ENCODE peak calls at places on chromosomes 4 and X, in eight cellular contexts. One of them, this sample, is unnamed.

GRCh38 chr4:37793562-37793961 is 32.9 kb upstream of the PGM2 start:
- DNase-seq in left ventricle myocardium inferior: no peak
- DNase-seq in tibial nerve: no peak
- DNase-seq in aorta: no peak
- DNase-seq in esophagus muscularis mucosa: no peak
- DNase-seq in GM23248: peak; percentile 51
- DNase-seq in uterus: no peak
- DNase-seq in right atrium auricular region: no peak
- DNase-seq in this sample: peak; percentile 12

GRCh38 chr4:186904104-186904503 is 180.4 kb upstream of the FAT1 start:
- DNase-seq in left ventricle myocardium inferior: no peak
- DNase-seq in tibial nerve: no peak
- DNase-seq in aorta: no peak
- DNase-seq in esophagus muscularis mucosa: no peak
- DNase-seq in GM23248: peak; percentile 90
- DNase-seq in uterus: no peak
- DNase-seq in right atrium auricular region: no peak
- DNase-seq in this sample: no peak

GRCh38 chrX:23901805-23902204 is 5.9 kb downstream of the APOO start:
- DNase-seq in left ventricle myocardium inferior: no peak
- DNase-seq in tibial nerve: peak; percentile 66
- DNase-seq in aorta: no peak
- DNase-seq in esophagus muscularis mucosa: no peak
- DNase-seq in GM23248: peak; percentile 84
- DNase-seq in uterus: peak; percentile 21
- DNase-seq in right atrium auricular region: no peak
- DNase-seq in this sample: peak; percentile 50

GRCh38 chrX:30900227-30900626 is 11.2 kb upstream of the TAB3 start:
- DNase-seq in left ventricle myocardium inferior: no peak
- DNase-seq in tibial nerve: no peak
- DNase-seq in aorta: no peak
- DNase-seq in esophagus muscularis mucosa: no peak
- DNase-seq in GM23248: peak; percentile 32
- DNase-seq in uterus: no peak
- DNase-seq in right atrium auricular region: no peak
- DNase-seq in this sample: no peak

GRCh38 chr4:168907119-168907698 is 102.8 kb downstream of the CBR4 start:
- DNase-seq in left ventricle myocardium inferior: no peak
- DNase-seq in tibial nerve: no peak
- DNase-seq in aorta: no peak
- DNase-seq in esophagus muscularis mucosa: no peak
- DNase-seq in GM23248: peak; percentile 40
- DNase-seq in uterus: no peak
- DNase-seq in right atrium auricular region: no peak
- DNase-seq in this sample: no peak

GRCh38 chrX:7801706-7802105 is 41.3 kb upstream of the VCX start:
- DNase-seq in left ventricle myocardium inferior: no peak
- DNase-seq in tibial nerve: no peak
- DNase-seq in aorta: no peak
- DNase-seq in esophagus muscularis mucosa: no peak
- DNase-seq in GM23248: no peak
- DNase-seq in uterus: no peak
- DNase-seq in right atrium auricular region: no peak
- DNase-seq in this sample: no peak

GRCh38 chrX:126300401-126300800 is 134.3 kb upstream of the DCAF12L2 start:
- DNase-seq in left ventricle myocardium inferior: no peak
- DNase-seq in tibial nerve: no peak
- DNase-seq in aorta: no peak
- DNase-seq in esophagus muscularis mucosa: no peak
- DNase-seq in GM23248: no peak
- DNase-seq in uterus: no peak
- DNase-seq in right atrium auricular region: no peak
- DNase-seq in this sample: no peak

GRCh38 chr4:143046454-143046853 is 138.3 kb upstream of the USP38 start:
- DNase-seq in left ventricle myocardium inferior: no peak
- DNase-seq in tibial nerve: no peak
- DNase-seq in aorta: no peak
- DNase-seq in esophagus muscularis mucosa: no peak
- DNase-seq in GM23248: peak; percentile 56
- DNase-seq in uterus: no peak
- DNase-seq in right atrium auricular region: no peak
- DNase-seq in this sample: no peak

GRCh38 chrX:35664838-35665237 is 133.3 kb upstream of the MAGEB16 start:
- DNase-seq in left ventricle myocardium inferior: no peak
- DNase-seq in tibial nerve: no peak
- DNase-seq in aorta: no peak
- DNase-seq in esophagus muscularis mucosa: no peak
- DNase-seq in GM23248: no peak
- DNase-seq in uterus: no peak
- DNase-seq in right atrium auricular region: no peak
- DNase-seq in this sample: no peak

GRCh38 chr4:156547439-156547838 is 424.2 kb downstream of the PDGFC start:
- DNase-seq in left ventricle myocardium inferior: no peak
- DNase-seq in tibial nerve: no peak
- DNase-seq in aorta: no peak
- DNase-seq in esophagus muscularis mucosa: no peak
- DNase-seq in GM23248: peak; percentile 93
- DNase-seq in uterus: no peak
- DNase-seq in right atrium auricular region: no peak
- DNase-seq in this sample: no peak

DNA sequence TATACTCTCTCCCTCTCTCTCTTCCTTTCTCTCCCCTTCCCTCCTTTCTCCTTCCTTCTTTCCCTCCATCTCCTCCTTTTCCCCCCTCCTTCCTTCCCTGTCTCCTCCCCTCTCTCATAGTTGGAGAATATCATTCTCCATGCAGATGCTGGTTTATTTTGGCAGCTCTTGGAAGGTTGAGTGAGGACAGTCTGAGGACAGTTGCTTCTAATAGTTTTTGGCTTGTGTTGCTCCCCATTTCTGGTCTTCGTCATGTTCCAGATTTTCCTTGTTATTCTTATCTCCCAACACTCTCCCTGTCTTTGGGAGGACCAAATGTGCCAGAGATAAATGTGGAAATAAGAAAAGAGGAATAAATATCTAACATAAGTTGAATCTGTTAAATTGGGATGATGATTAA is 263.0 kb downstream of the FRMPD4 start:
- DNase-seq in left ventricle myocardium inferior: no peak
- DNase-seq in tibial nerve: no peak
- DNase-seq in aorta: no peak
- DNase-seq in esophagus muscularis mucosa: no peak
- DNase-seq in GM23248: no peak
- DNase-seq in uterus: no peak
- DNase-seq in right atrium auricular region: no peak
- DNase-seq in this sample: no peak
- H3K4me3 ChIP-seq in left ventricle myocardium inferior: no peak overlapping the region
- H3K4me3 ChIP-seq in tibial nerve: no peak overlapping the region
- H3K4me3 ChIP-seq in aorta: no peak overlapping the region
- H3K4me3 ChIP-seq in esophagus muscularis mucosa: no peak overlapping the region
- H3K4me3 ChIP-seq in GM23248: no peak overlapping the region
- H3K4me3 ChIP-seq in uterus: no peak overlapping the region
- H3K4me3 ChIP-seq in right atrium auricular region: no peak overlapping the region
- H3K4me3 ChIP-seq in this sample: no peak overlapping the region

DNA sequence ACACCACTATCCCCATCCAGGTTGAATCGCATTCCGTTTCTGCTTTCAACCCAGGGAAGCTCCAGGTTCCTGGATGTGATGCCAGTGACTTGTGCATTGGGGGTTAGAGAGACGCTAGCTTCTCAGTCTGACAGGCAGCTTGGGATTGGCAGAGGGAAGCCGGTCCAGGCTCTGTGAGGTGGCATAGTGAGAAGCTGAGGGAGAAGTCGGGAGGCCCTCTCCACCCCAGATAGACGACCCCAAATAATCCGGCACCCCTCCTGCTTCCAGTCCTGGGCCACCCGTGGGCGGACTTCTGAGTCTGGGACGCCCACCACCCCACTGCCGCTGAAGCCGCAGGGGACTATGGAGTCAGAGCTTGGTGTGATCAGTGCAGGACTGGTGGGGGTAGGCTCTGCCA is 7.4 kb downstream of the MAGEA4 start:
- DNase-seq in left ventricle myocardium inferior: no peak
- DNase-seq in tibial nerve: no peak
- DNase-seq in aorta: no peak
- DNase-seq in esophagus muscularis mucosa: no peak
- DNase-seq in GM23248: no peak
- DNase-seq in uterus: no peak
- DNase-seq in right atrium auricular region: no peak
- DNase-seq in this sample: no peak
- H3K27ac ChIP-seq in left ventricle myocardium inferior: no peak overlapping the region
- H3K27ac ChIP-seq in tibial nerve: no peak overlapping the region
- H3K27ac ChIP-seq in aorta: no peak overlapping the region
- H3K27ac ChIP-seq in esophagus muscularis mucosa: no peak overlapping the region
- H3K27ac ChIP-seq in GM23248: no peak overlapping the region
- H3K27ac ChIP-seq in uterus: no peak overlapping the region
- H3K27ac ChIP-seq in right atrium auricular region: no peak overlapping the region
- H3K27ac ChIP-seq in this sample: no peak overlapping the region

GRCh38 chr4:74539043-74539790 is 94.3 kb downstream of the AREG start:
- DNase-seq in left ventricle myocardium inferior: no peak
- DNase-seq in tibial nerve: no peak
- DNase-seq in aorta: no peak
- DNase-seq in esophagus muscularis mucosa: no peak
- DNase-seq in GM23248: peak; percentile 52
- DNase-seq in uterus: no peak
- DNase-seq in right atrium auricular region: no peak
- DNase-seq in this sample: no peak
- H3K4me3 ChIP-seq in left ventricle myocardium inferior: no peak overlapping the region
- H3K4me3 ChIP-seq in tibial nerve: no peak overlapping the region
- H3K4me3 ChIP-seq in aorta: no peak overlapping the region
- H3K4me3 ChIP-seq in esophagus muscularis mucosa: no peak overlapping the region
- H3K4me3 ChIP-seq in GM23248: no peak overlapping the region
- H3K4me3 ChIP-seq in uterus: no peak overlapping the region
- H3K4me3 ChIP-seq in right atrium auricular region: no peak overlapping the region
- H3K4me3 ChIP-seq in this sample: no peak overlapping the region

DNA sequence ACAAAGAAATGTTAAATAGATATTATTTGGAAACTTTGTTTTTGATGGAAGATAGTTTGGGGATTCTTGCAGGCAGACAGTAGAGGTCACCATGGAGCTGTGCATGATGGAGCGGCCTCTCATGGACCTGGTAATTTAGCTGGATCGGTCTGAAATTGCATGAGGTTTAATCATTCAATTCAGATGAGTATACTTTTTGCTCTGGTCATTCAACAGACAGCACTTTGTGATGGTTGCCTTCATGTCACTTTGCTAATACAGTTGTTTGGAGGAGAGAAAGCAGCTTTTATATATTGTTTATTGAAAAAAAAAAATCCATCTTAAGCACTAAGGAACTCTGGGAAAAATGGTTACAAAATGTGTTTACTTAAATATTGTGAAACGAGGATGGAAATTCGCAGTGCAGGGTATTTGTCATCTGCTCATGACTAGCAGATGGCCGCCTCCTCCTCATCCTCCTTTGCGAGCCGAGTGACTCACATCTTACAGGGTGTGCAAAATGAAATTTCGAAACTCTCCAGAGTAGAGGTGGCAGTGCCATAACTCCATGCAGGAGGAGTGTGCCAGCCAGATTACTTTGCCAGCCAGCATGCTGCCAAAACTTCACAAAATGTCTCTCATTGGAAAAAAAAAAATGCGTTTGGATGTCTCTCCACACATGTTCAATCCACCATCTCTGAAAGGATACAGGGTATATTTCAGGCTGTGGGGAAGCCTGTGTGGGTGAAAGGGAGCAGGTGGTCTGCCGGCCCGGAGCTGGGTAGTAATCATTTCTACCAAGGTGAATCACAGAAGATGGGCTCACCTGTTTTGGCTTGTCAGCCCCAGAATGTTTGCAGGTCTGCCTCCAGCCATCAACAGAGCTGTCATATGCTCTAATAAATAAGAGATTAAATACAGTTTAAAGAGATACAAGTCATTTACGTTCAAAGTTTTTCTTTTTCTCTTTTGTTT is 314.9 kb upstream of the DIPK2B start:
- DNase-seq in left ventricle myocardium inferior: no peak
- DNase-seq in tibial nerve: peak; percentile 45
- DNase-seq in aorta: peak; percentile 73
- DNase-seq in esophagus muscularis mucosa: no peak
- DNase-seq in GM23248: peak; percentile 94
- DNase-seq in uterus: peak; percentile 73
- DNase-seq in right atrium auricular region: peak; percentile 82
- DNase-seq in this sample: peak; percentile 24
- H3K27ac ChIP-seq in left ventricle myocardium inferior: no peak overlapping the region
- H3K27ac ChIP-seq in tibial nerve: peak overlapping the region; percentile 20
- H3K27ac ChIP-seq in aorta: no peak overlapping the region
- H3K27ac ChIP-seq in esophagus muscularis mucosa: peak overlapping the region; percentile 64
- H3K27ac ChIP-seq in GM23248: peak overlapping the region; percentile 83
- H3K27ac ChIP-seq in uterus: peak overlapping the region; percentile 61
- H3K27ac ChIP-seq in right atrium auricular region: no peak overlapping the region
- H3K27ac ChIP-seq in this sample: no peak overlapping the region

GRCh38 chr4:38804654-38805295 is at the start of gene TLR1:
- DNase-seq in left ventricle myocardium inferior: no peak
- DNase-seq in tibial nerve: no peak
- DNase-seq in aorta: no peak
- DNase-seq in esophagus muscularis mucosa: no peak
- DNase-seq in GM23248: peak; percentile 56
- DNase-seq in uterus: no peak
- DNase-seq in right atrium auricular region: no peak
- DNase-seq in this sample: peak; percentile 78
- H3K4me3 ChIP-seq in left ventricle myocardium inferior: peak within 1 kb of the TSS; percentile 55
- H3K4me3 ChIP-seq in tibial nerve: peak within 1 kb of the TSS; percentile 25
- H3K4me3 ChIP-seq in aorta: peak within 1 kb of the TSS; percentile 72
- H3K4me3 ChIP-seq in esophagus muscularis mucosa: peak within 1 kb of the TSS; percentile 50
- H3K4me3 ChIP-seq in GM23248: no peak within 1 kb of the TSS
- H3K4me3 ChIP-seq in uterus: peak within 1 kb of the TSS; percentile 27
- H3K4me3 ChIP-seq in right atrium auricular region: peak within 1 kb of the TSS; percentile 22
- H3K4me3 ChIP-seq in this sample: peak within 1 kb of the TSS; percentile 57

This sample was measured in MM.1S.